ENCODE peak calls at places on chromosomes 16 and 17, in four cellular contexts. I is H1, S is K562, L is HepG2. G is an unnamed sample.

GRCh38 chr16:193441-193840 is 13.2 kb downstream of the HBQ1 start:
- DNase-seq in S (no peak), L (no peak), I (no peak), G (no peak)

GRCh38 chr16:72620853-72621252 is 427.1 kb downstream of the ZFHX3 start:
- DNase-seq in I (no peak), L (no peak), S (no peak), G (no peak)

GRCh38 chr17:74453665-74454196 is 12.7 kb upstream of the CD300A start:
- DNase-seq in L (no peak), S (peak; percentile 97), I (no peak), G (no peak)

GRCh38 chr16:84423416-84423837 is 55.1 kb downstream of the ATP2C2 start:
- DNase-seq in L (peak; percentile 67), S (peak; percentile 82), I (no peak), G (peak; percentile 14)

GRCh38 chr17:62792122-62792800 is 15.9 kb downstream of the MARCHF10 start:
- DNase-seq in I (no peak), L (peak; percentile 74), S (no peak), G (peak; percentile 44)

GRCh38 chr17:49670641-49671040 is 7.3 kb downstream of the SPOP start:
- DNase-seq in S (no peak), I (no peak), L (no peak), G (no peak)

GRCh38 chr16:87240211-87241134 is 76.7 kb downstream of the C16orf95 start:
- DNase-seq in I (no peak), L (no peak), S (no peak), G (no peak)

GRCh38 chr16:24568392-24568791 is 29.0 kb downstream of the RBBP6 start:
- DNase-seq in S (no peak), L (no peak), I (no peak), G (peak; percentile 39)

GRCh38 chr16:82841108-82841507 is 214.3 kb downstream of the CDH13 start:
- DNase-seq in I (no peak), L (no peak), S (no peak), G (no peak)

GRCh38 chr17:35733366-35733765 is 1.9 kb downstream of the RASL10B start:
- DNase-seq in I (no peak), S (no peak), L (no peak), G (no peak)

GRCh38 chr17:57927048-57927723 is 28.0 kb downstream of the CUEDC1 start:
- DNase-seq in I (no peak), L (no peak), S (no peak), G (peak; percentile 73)

GRCh38 chr17:29216856-29217255 is 29.8 kb upstream of the CRYBA1 start:
- DNase-seq in S (no peak), I (no peak), L (no peak), G (no peak)

GRCh38 chr16:31913668-31914067 is 40.1 kb downstream of the ZNF267 start:
- DNase-seq in L (no peak), S (no peak), I (no peak), G (no peak)

GRCh38 chr16:18804540-18804939 is 3.2 kb upstream of the ARL6IP1 start:
- DNase-seq in S (no peak), I (no peak), L (no peak), G (no peak)
- H3K9ac ChIP-seq in S (peak overlapping the region; percentile 53), I (no peak overlapping the region), L (no peak overlapping the region), G (peak overlapping the region; percentile 37)

DNA sequence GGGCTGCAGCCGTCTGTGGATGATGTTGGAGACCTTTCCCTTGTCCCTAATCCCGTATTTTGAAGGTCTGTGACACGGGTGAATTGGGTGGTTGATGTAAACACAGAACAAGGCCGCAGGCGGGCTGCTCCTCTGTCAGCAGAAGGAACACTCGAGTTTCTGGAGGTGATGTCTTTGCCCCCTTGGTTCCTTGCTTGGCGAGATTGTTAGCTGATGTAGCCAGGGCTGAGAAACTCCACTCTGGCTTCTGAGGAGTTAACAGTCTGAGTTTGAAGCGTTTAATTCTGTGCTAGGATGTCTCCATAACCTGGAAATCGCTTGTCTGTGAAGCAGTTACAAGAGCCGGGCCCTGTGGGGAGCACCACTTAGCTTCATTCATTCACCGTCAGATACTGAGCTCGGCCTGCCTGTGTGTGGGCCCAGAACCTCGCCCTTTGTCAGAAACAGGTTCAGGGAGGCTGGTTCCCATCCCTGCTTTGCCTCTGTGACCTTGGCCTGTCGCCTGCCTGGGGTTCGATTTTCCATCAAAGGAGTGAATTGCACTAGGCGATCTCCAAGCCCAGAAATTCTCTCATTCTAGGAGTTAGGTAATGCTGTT is 1.3 kb downstream of the MAPK8IP3 start:
- DNase-seq in L (peak; percentile 41), S (peak; percentile 37), I (no peak), G (peak; percentile 43)
- TF ChIP-seq JUN in L (no peak), S (no peak), I (no peak), G (no peak)

DNA sequence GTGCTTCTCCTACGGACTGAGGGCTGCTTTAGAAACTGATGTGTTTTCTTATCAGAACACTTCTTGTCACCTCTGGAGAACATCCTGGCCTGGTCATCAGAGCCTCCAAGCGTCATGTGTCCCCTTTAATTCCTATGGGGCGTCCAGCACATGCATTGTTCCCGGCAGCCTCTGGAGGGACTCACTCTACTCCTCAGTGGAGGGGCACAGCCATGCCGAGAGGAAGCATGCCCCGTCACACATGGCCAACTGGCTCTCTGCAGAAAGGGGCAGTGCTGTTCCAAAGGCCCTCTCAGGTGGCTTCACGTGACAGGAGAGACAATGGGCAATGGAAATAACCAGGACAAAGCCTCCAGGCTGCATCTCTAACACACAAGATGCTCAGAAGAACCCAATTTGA is 31.8 kb downstream of the CDRT15L2 start:
- DNase-seq in I (no peak), L (no peak), S (no peak), G (no peak)
- TF ChIP-seq CTCF in I (peak; percentile 40), L (no peak), S (no peak), G (no peak)

DNA sequence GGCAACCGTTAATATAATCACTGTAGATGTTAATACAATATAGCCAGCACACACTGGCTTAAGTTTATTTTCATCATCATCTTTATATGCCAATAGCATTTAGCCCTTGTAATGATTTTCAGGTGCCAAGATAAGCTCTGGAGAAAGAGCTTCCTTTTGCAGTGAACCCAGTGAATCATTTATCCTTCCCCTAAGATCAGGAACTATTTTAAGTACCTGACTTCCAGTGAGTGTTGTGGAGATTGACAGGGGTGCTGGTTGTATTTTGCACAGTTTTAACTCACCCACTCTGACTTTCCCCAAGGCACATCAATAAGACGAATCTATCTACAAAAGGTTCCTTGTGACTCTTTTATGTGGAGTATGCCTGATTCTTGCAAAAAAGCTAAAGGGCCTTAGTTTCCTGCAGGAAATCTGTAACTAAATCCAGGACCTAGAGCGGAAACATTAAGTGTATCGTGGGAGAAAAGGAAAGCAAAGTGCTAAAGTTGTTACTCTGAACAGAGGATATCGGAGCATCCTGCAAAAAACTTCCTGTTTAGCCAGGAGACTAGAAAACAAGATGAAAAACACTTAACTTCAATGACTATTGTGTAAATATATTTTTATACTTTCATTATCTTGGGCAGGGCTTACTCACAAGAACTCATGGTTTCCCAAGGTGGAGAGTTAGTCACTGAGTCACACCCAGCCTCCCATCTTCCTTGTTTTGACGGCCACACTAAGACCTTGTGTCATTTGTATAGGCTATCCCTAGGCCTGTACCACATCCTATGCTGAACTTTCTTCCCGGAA is 183.6 kb downstream of the MAP2K6 start:
- DNase-seq in S (no peak), I (no peak), L (no peak), G (peak; percentile 82)
- H3K9ac ChIP-seq in S (no peak overlapping the region), I (no peak overlapping the region), L (no peak overlapping the region), G (peak overlapping the region; percentile 31)

DNA sequence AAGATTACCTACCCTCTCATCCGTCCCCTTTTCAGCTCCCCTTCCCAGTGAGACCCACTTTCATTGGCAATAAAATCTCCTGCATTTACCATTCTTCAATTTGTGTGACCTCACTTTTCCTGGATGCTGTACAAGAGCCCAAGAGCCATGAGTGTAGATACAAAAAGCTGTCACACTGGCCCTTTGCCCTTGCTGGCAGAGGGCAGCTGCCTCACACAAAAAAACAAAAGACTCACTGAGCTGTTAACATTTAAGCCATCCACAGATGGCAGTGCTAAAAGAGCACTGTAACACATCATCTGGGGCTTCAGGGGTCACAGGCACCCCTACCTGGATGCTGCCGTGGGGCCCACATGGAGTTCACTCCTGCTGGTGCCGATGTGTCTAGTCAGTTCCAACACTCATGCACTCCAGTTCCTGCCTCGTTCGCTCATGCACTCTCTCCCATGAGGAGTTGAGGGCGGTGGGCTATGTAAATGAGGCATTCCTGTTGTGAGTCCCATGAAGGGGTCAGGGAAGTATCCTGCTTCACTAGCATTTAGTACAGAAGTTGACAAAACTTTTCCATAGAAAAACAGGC is 123.1 kb downstream of the CA10 start:
- DNase-seq in I (no peak), S (no peak), L (no peak), G (no peak)
- TF ChIP-seq JUN in I (no peak), S (no peak), L (no peak), G (no peak)

GRCh38 chr16:27211026-27211425 is 7.7 kb downstream of the KDM8 start:
- DNase-seq in L (no peak), I (no peak), S (no peak), G (no peak)
- TF ChIP-seq CTCF in L (no peak), I (no peak), S (no peak), G (no peak)

GRCh38 chr16:68083861-68084503 is 1.2 kb upstream of the NFATC3 start:
- DNase-seq in I (no peak), S (no peak), L (peak; percentile 61), G (no peak)
- H3K9ac ChIP-seq in I (no peak overlapping the region), S (peak overlapping the region; percentile 97), L (peak overlapping the region; percentile 99), G (peak overlapping the region; percentile 97)

DNA sequence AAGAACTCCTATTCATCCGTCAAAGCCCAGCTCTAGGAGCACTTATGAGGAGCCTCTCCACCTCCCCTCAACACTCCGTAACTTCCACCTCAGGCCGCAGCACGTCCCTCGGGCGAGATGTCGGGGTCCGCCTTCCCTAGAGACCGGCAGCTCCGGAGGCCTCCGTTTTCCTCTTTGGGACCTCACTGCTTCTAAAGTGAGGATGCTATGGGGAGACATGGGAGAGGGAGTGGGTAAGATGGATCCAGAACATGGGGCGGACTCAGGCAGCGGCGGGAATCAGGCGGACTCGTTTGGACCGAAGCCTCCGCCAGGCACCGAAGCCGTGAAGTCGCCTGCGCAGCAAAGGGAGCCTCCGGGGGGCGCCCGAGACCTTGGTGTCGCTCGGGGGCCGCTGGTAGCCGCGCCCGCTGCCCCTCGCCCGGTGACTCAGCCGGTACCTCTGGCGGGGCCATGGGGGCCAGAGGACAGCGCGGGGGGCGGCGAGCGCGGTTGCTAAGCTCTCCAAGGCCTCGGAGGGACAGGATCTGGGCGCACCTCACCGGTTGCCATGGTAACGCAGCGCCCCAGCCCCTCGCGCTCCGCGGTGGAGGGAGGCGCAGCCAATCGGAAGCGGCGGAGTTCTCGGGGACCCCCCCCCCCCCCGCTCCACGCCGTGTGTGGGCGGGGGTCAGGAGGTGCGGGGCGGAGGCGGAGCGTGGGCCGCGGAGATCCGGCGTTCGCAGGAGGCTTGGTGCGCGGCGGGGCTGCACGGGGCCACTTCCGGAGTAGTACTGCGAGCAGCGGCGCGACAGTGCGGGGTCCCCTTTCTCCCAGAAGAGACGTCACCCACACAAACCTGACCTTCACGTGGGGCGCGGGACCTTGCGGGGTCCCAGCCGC is 1.3 kb upstream of the HIC1 start:
- DNase-seq in I (no peak), L (peak; percentile 49), S (peak; percentile 45), G (peak; percentile 76)
- TF ChIP-seq JUN in I (no peak), L (no peak), S (no peak), G (no peak)

G was measured in endothelial cell of umbilical vein.